ENCODE peak calls at places on chromosome 11, in five cellular contexts. One of them, this sample, is unnamed.

GRCh38 chr11:123899792-123900191 is 2.2 kb upstream of the OR8D4 start:
- DNase-seq in adrenal gland: peak; percentile 44
- DNase-seq in GM12891: no peak
- DNase-seq in lower leg skin: no peak
- DNase-seq in body of pancreas: peak; percentile 38
- DNase-seq in this sample: no peak

GRCh38 chr11:77407613-77408012 is 66.3 kb downstream of the PAK1 start:
- DNase-seq in adrenal gland: peak; percentile 83
- DNase-seq in body of pancreas: peak; percentile 86
- DNase-seq in GM12891: no peak
- DNase-seq in lower leg skin: no peak
- DNase-seq in this sample: no peak

GRCh38 chr11:130218501-130218900 is 58.9 kb downstream of the ST14 start:
- DNase-seq in lower leg skin: no peak
- DNase-seq in adrenal gland: no peak
- DNase-seq in GM12891: no peak
- DNase-seq in body of pancreas: no peak
- DNase-seq in this sample: no peak

GRCh38 chr11:102421262-102421661 is 31.3 kb downstream of the TMEM123 start:
- DNase-seq in GM12891: no peak
- DNase-seq in adrenal gland: no peak
- DNase-seq in body of pancreas: no peak
- DNase-seq in lower leg skin: no peak
- DNase-seq in this sample: no peak

GRCh38 chr11:130598433-130598832 is 150.0 kb downstream of the ADAMTS15 start:
- DNase-seq in GM12891: no peak
- DNase-seq in adrenal gland: no peak
- DNase-seq in lower leg skin: no peak
- DNase-seq in body of pancreas: no peak
- DNase-seq in this sample: no peak

GRCh38 chr11:612201-612960 is 3.4 kb downstream of the IRF7 start:
- DNase-seq in adrenal gland: no peak
- DNase-seq in lower leg skin: no peak
- DNase-seq in GM12891: no peak
- DNase-seq in body of pancreas: no peak
- DNase-seq in this sample: no peak

GRCh38 chr11:129743029-129743846 is 72.4 kb upstream of the TMEM45B start:
- DNase-seq in body of pancreas: no peak
- DNase-seq in GM12891: no peak
- DNase-seq in lower leg skin: no peak
- DNase-seq in adrenal gland: no peak
- DNase-seq in this sample: no peak

GRCh38 chr11:131491503-131491902 is 121.1 kb downstream of the NTM start:
- DNase-seq in body of pancreas: no peak
- DNase-seq in adrenal gland: no peak
- DNase-seq in GM12891: no peak
- DNase-seq in lower leg skin: no peak
- DNase-seq in this sample: no peak

GRCh38 chr11:128598755-128599154 is 11.4 kb upstream of the ETS1 start:
- DNase-seq in GM12891: no peak
- DNase-seq in adrenal gland: no peak
- DNase-seq in body of pancreas: no peak
- DNase-seq in lower leg skin: no peak
- DNase-seq in this sample: no peak

GRCh38 chr11:31987118-31988005 is 103.5 kb upstream of the RCN1 start:
- DNase-seq in lower leg skin: no peak
- DNase-seq in GM12891: no peak
- DNase-seq in body of pancreas: no peak
- DNase-seq in adrenal gland: no peak
- DNase-seq in this sample: no peak

GRCh38 chr11:117220999-117221774 is 10.7 kb downstream of the PCSK7 start:
- DNase-seq in body of pancreas: peak; percentile 64
- DNase-seq in GM12891: no peak
- DNase-seq in lower leg skin: no peak
- DNase-seq in adrenal gland: no peak
- DNase-seq in this sample: peak; percentile 39
- TF ChIP-seq POLR2A in body of pancreas: no peak
- TF ChIP-seq POLR2A in GM12891: no peak
- TF ChIP-seq POLR2A in lower leg skin: no peak
- TF ChIP-seq POLR2A in adrenal gland: no peak
- TF ChIP-seq POLR2A in this sample: no peak

GRCh38 chr11:76380977-76381719 is at the start of the genes GVQW3 and THAP12:
- DNase-seq in GM12891: peak; percentile 93
- DNase-seq in lower leg skin: peak; percentile 96
- DNase-seq in body of pancreas: peak; percentile 98
- DNase-seq in adrenal gland: peak; percentile 97
- DNase-seq in this sample: peak; percentile 98

GRCh38 chr11:76379811-76380160 is 1.1 kb downstream of the THAP12 start:
- DNase-seq in body of pancreas: no peak
- DNase-seq in GM12891: no peak
- DNase-seq in adrenal gland: no peak
- DNase-seq in lower leg skin: no peak
- DNase-seq in this sample: no peak

GRCh38 chr11:76376746-76377558 is 4.0 kb downstream of the THAP12 start:
- DNase-seq in lower leg skin: no peak
- DNase-seq in GM12891: no peak
- DNase-seq in adrenal gland: no peak
- DNase-seq in body of pancreas: no peak
- DNase-seq in this sample: no peak

GRCh38 chr11:76382209-76382608 is 1.1 kb downstream of the GVQW3 start:
- DNase-seq in adrenal gland: no peak
- DNase-seq in GM12891: no peak
- DNase-seq in lower leg skin: no peak
- DNase-seq in body of pancreas: no peak
- DNase-seq in this sample: no peak

DNA sequence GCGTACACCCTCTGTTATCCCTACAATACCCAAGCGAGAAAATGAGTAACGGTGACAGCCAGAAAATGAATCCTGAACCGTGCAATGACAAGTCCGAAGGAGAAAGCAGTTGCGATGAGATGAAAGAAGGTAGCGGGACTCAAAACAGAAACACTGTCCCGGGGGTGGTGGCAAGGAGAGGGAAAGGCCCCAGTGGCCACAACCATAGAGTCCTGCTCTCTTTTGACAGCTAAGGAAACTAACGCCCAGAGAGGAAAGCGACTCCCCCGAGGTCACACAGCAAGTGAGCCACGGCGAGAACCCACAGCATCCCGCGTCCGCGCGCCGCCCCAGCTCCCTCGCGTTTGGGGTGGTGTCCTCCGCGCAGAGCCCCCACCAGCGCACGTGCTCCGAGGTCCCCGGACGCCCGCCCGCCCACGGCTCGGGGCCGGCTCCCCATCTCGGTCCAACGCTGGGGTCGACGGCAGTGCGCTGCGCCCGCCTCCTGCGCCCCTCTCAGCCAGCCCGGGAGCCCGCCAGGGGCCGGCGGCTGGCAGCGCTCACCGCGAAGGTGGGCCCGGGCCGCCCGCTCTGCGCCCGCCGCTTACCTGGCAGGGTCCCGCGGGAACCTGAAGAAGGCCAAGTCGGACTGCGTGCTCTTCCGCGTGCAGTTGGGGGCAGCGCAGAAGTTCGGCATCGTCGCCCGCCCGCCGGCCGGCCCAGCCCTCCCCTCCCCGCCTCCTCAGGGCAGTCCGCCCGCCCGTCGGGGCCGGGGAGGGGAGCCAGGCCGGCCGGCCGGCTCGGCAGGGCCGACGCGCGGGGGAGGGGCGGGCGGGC is 563 bp downstream of the THAP12 start:
- DNase-seq in lower leg skin: no peak
- DNase-seq in GM12891: peak; percentile 26
- DNase-seq in body of pancreas: peak; percentile 27
- DNase-seq in adrenal gland: peak; percentile 32
- DNase-seq in this sample: no peak
- TF ChIP-seq POLR2A in lower leg skin: no peak
- TF ChIP-seq POLR2A in GM12891: no peak
- TF ChIP-seq POLR2A in body of pancreas: peak; percentile 24
- TF ChIP-seq POLR2A in adrenal gland: no peak
- TF ChIP-seq POLR2A in this sample: peak; percentile 15

GRCh38 chr11:121067453-121067852 is 33.6 kb upstream of the TECTA start:
- DNase-seq in body of pancreas: no peak
- DNase-seq in GM12891: no peak
- DNase-seq in adrenal gland: no peak
- DNase-seq in lower leg skin: no peak
- DNase-seq in this sample: no peak
- TF ChIP-seq POLR2A in body of pancreas: no peak
- TF ChIP-seq POLR2A in GM12891: no peak
- TF ChIP-seq POLR2A in adrenal gland: no peak
- TF ChIP-seq POLR2A in lower leg skin: no peak
- TF ChIP-seq POLR2A in this sample: no peak

GRCh38 chr11:45471002-45471665 is 185.0 kb upstream of the SYT13 start:
- DNase-seq in adrenal gland: no peak
- DNase-seq in GM12891: no peak
- DNase-seq in body of pancreas: no peak
- DNase-seq in lower leg skin: no peak
- DNase-seq in this sample: no peak

GRCh38 chr11:45473491-45473890 is 187.3 kb upstream of the SYT13 start:
- DNase-seq in lower leg skin: no peak
- DNase-seq in adrenal gland: no peak
- DNase-seq in body of pancreas: no peak
- DNase-seq in GM12891: no peak
- DNase-seq in this sample: no peak

GRCh38 chr11:45475135-45475534 is 189.0 kb upstream of the SYT13 start:
- DNase-seq in GM12891: no peak
- DNase-seq in body of pancreas: no peak
- DNase-seq in lower leg skin: no peak
- DNase-seq in adrenal gland: no peak
- DNase-seq in this sample: no peak

GRCh38 chr11:45470151-45471001 is 184.2 kb upstream of the SYT13 start:
- DNase-seq in GM12891: no peak
- DNase-seq in body of pancreas: peak; percentile 67
- DNase-seq in lower leg skin: no peak
- DNase-seq in adrenal gland: peak; percentile 52
- DNase-seq in this sample: peak; percentile 39

GRCh38 chr11:45472713-45473317 is 186.7 kb upstream of the SYT13 start:
- DNase-seq in body of pancreas: peak; percentile 15
- DNase-seq in lower leg skin: no peak
- DNase-seq in adrenal gland: no peak
- DNase-seq in GM12891: no peak
- DNase-seq in this sample: no peak
- TF ChIP-seq POLR2A in body of pancreas: no peak
- TF ChIP-seq POLR2A in lower leg skin: no peak
- TF ChIP-seq POLR2A in adrenal gland: no peak
- TF ChIP-seq POLR2A in GM12891: no peak
- TF ChIP-seq POLR2A in this sample: no peak

GRCh38 chr11:3174387-3174786 is 9.3 kb upstream of the OSBPL5 start:
- DNase-seq in body of pancreas: no peak
- DNase-seq in adrenal gland: no peak
- DNase-seq in lower leg skin: no peak
- DNase-seq in GM12891: no peak
- DNase-seq in this sample: no peak

GRCh38 chr11:3173795-3174194 is 8.7 kb upstream of the OSBPL5 start:
- DNase-seq in adrenal gland: no peak
- DNase-seq in lower leg skin: no peak
- DNase-seq in body of pancreas: no peak
- DNase-seq in GM12891: no peak
- DNase-seq in this sample: no peak

GRCh38 chr11:3170756-3171670 is 5.9 kb upstream of the OSBPL5 start:
- DNase-seq in lower leg skin: no peak
- DNase-seq in adrenal gland: no peak
- DNase-seq in GM12891: peak; percentile 6
- DNase-seq in body of pancreas: no peak
- DNase-seq in this sample: no peak

GRCh38 chr11:3169952-3170755 is 5.0 kb upstream of the OSBPL5 start:
- DNase-seq in body of pancreas: no peak
- DNase-seq in lower leg skin: no peak
- DNase-seq in GM12891: peak; percentile 2
- DNase-seq in adrenal gland: no peak
- DNase-seq in this sample: no peak

DNA sequence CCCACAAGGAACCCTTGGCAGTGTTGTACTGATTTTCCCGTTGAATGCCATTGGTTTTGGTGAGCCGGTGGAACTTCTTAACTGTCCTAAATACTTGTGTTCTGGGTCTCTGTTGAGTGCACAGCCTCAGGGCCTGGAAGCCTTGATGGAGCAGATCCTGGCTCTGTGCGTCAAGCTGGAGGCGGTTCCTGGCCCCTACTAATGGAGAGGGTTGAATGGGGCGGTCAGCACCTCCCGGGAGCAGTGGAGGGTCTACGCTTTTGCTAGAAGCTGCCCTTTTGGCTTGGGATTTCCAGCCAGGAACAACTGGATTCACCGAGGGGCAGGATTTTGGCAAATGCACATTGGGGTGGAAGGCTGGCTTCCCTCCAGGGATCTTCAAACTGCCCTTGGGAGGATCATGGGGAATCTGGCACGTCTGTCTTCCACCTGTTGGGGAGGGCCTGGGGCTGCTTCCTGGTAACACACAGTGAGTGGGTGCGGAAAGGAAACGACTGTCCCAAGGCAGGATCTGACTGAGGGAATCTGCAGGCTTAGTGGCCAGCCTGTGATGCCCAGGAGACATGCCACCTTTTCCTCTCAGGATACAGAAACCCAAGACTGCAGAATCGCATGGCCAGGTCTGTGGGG is 6.9 kb upstream of the OSBPL5 start:
- DNase-seq in GM12891: no peak
- DNase-seq in lower leg skin: no peak
- DNase-seq in adrenal gland: no peak
- DNase-seq in body of pancreas: no peak
- DNase-seq in this sample: no peak
- TF ChIP-seq POLR2A in GM12891: no peak
- TF ChIP-seq POLR2A in lower leg skin: no peak
- TF ChIP-seq POLR2A in adrenal gland: no peak
- TF ChIP-seq POLR2A in body of pancreas: no peak
- TF ChIP-seq POLR2A in this sample: no peak

GRCh38 chr11:75813126-75813525 is 1.9 kb upstream of the UVRAG start:
- DNase-seq in adrenal gland: no peak
- DNase-seq in GM12891: no peak
- DNase-seq in body of pancreas: no peak
- DNase-seq in lower leg skin: no peak
- DNase-seq in this sample: no peak

GRCh38 chr11:75809991-75810390 is 5.0 kb upstream of the UVRAG start:
- DNase-seq in lower leg skin: no peak
- DNase-seq in adrenal gland: no peak
- DNase-seq in GM12891: no peak
- DNase-seq in body of pancreas: no peak
- DNase-seq in this sample: no peak

GRCh38 chr11:75810637-75811383 is 4.2 kb upstream of the UVRAG start:
- DNase-seq in adrenal gland: no peak
- DNase-seq in lower leg skin: no peak
- DNase-seq in body of pancreas: no peak
- DNase-seq in GM12891: no peak
- DNase-seq in this sample: no peak

GRCh38 chr11:75812542-75813040 is 2.4 kb upstream of the UVRAG start:
- DNase-seq in adrenal gland: no peak
- DNase-seq in lower leg skin: no peak
- DNase-seq in body of pancreas: no peak
- DNase-seq in GM12891: no peak
- DNase-seq in this sample: no peak

DNA sequence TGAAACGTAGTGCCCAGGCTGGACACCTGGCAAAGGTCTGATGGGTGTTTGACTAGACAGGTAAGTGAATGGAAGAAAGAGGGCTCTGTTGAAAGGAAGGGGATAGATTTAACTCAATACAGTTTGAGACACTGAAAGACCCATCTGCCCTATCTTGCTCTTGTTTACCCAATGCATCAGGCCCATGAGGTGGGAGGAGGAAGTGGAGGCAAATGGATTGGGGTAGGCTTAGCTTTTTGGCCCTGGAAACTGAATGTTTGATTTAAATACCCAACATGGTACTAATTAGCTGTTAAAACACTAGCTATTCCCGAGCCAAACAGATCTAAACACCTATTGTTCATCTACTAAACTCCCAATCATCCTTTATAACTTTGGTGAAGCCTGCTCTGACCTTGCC is 3.5 kb upstream of the UVRAG start:
- DNase-seq in lower leg skin: no peak
- DNase-seq in GM12891: no peak
- DNase-seq in adrenal gland: no peak
- DNase-seq in body of pancreas: no peak
- DNase-seq in this sample: no peak
- TF ChIP-seq POLR2A in lower leg skin: no peak
- TF ChIP-seq POLR2A in GM12891: no peak
- TF ChIP-seq POLR2A in adrenal gland: no peak
- TF ChIP-seq POLR2A in body of pancreas: no peak
- TF ChIP-seq POLR2A in this sample: no peak

This sample was measured in ovary.